ENCODE peak calls at places on chromosomes 6 and 20, in eight cellular contexts. C is spleen, V is A549, N is esophagus muscularis mucosa, Z is IMR-90, W is breast epithelium, Q is right lobe of liver, O is tibial nerve. M is an unnamed sample.

GRCh38 chr6:113875470-113875869 is 18.3 kb downstream of the MARCKS start:
- DNase-seq in N (no peak), W (no peak), Q (no peak), O (no peak), Z (peak; percentile 76), C (no peak), V (no peak), M (no peak)

GRCh38 chr6:19613678-19614077 is 223.5 kb upstream of the ID4 start:
- DNase-seq in O (no peak), V (peak; percentile 3), Q (no peak), N (no peak), W (no peak), C (no peak), Z (no peak), M (no peak)

GRCh38 chr6:32244270-32244669 is 20.4 kb upstream of the NOTCH4 start:
- DNase-seq in O (peak; percentile 71), W (no peak), Q (no peak), N (peak; percentile 92), Z (no peak), V (no peak), C (no peak), M (peak; percentile 81)

GRCh38 chr6:21824431-21825180 is 231.1 kb downstream of the SOX4 start:
- DNase-seq in O (no peak), V (peak; percentile 30), C (no peak), N (no peak), Z (peak; percentile 50), Q (no peak), W (no peak), M (no peak)

GRCh38 chr6:80967618-80968017 is 784.9 kb downstream of the TENT5A start:
- DNase-seq in W (no peak), V (no peak), Q (no peak), O (no peak), Z (no peak), N (no peak), C (no peak), M (no peak)

GRCh38 chr20:44807684-44808056 is 2.7 kb downstream of the RIMS4 start:
- DNase-seq in Q (no peak), C (no peak), Z (no peak), N (no peak), O (no peak), V (no peak), W (no peak), M (no peak)

GRCh38 chr6:40477246-40478126 is 109.7 kb downstream of the LRFN2 start:
- DNase-seq in N (no peak), C (no peak), V (no peak), Z (no peak), W (no peak), Q (no peak), O (no peak), M (no peak)

GRCh38 chr6:152723398-152723797 is 25.7 kb downstream of the MYCT1 start:
- DNase-seq in Z (peak; percentile 85), O (no peak), N (no peak), W (no peak), Q (no peak), C (no peak), V (peak; percentile 7), M (no peak)

GRCh38 chr6:170075659-170076223 is 215.1 kb downstream of the DLL1 start:
- DNase-seq in Z (no peak), Q (no peak), W (peak; percentile 31), V (no peak), N (no peak), C (peak; percentile 67), O (no peak), M (no peak)

GRCh38 chr6:82957171-82957894 is 108.3 kb downstream of the UBE3D start:
- DNase-seq in W (no peak), O (no peak), C (no peak), N (peak; percentile 66), Q (no peak), Z (peak; percentile 35), V (no peak), M (no peak)

GRCh38 chr20:9068896-9069663 is at the start of gene PLCB4:
- DNase-seq in W (peak; percentile 64), N (no peak), O (no peak), V (peak; percentile 88), C (no peak), Z (peak; percentile 66), Q (no peak), M (peak; percentile 36)

GRCh38 chr20:41734506-41734945 is 116.3 kb upstream of the CHD6 start:
- DNase-seq in Z (peak; percentile 22), N (peak; percentile 82), V (peak; percentile 54), C (no peak), O (peak; percentile 42), W (no peak), Q (no peak), M (no peak)

GRCh38 chr6:33425668-33426577 is 6.1 kb downstream of the SYNGAP1 start:
- DNase-seq in N (peak; percentile 96), Q (peak; percentile 85), W (peak; percentile 86), C (peak; percentile 95), V (peak; percentile 90), Z (peak; percentile 75), O (peak; percentile 82), M (peak; percentile 90)
- TF ChIP-seq POLR2A in N (no peak), Q (peak; percentile 12), W (no peak), C (peak; percentile 19), V (peak; percentile 33), Z (peak; percentile 47), O (peak; percentile 41), M (no peak)

GRCh38 chr6:85191656-85192055 is 258.2 kb upstream of the NT5E start:
- DNase-seq in N (no peak), V (no peak), Q (no peak), O (no peak), C (no peak), Z (peak; percentile 28), W (no peak), M (no peak)
- TF ChIP-seq CTCF in N (no peak), V (no peak), Q (no peak), O (no peak), C (no peak), Z (no peak), W (no peak), M (no peak)

GRCh38 chr20:62475027-62475818 is 572 bp downstream of the GATA5 start:
- DNase-seq in O (no peak), V (no peak), Z (no peak), C (no peak), N (no peak), W (no peak), Q (no peak), M (no peak)

GRCh38 chr20:62474585-62475026 is 1.2 kb downstream of the GATA5 start:
- DNase-seq in Z (no peak), V (no peak), Q (no peak), O (no peak), C (no peak), N (no peak), W (no peak), M (no peak)

GRCh38 chr20:62477669-62478450 is 2.1 kb upstream of the GATA5 start:
- DNase-seq in C (no peak), O (no peak), N (no peak), Q (no peak), W (no peak), V (no peak), Z (no peak), M (no peak)

GRCh38 chr20:62475819-62476073 is at the start of gene GATA5:
- DNase-seq in W (no peak), O (no peak), N (no peak), Z (no peak), V (no peak), C (no peak), Q (no peak), M (no peak)

GRCh38 chr20:62476074-62476838 is 461 bp upstream of the GATA5 start:
- DNase-seq in Q (no peak), C (no peak), V (peak; percentile 48), O (no peak), N (no peak), Z (no peak), W (no peak), M (no peak)
- TF ChIP-seq POLR2A in Q (no peak), C (no peak), V (peak; percentile 24), O (no peak), N (no peak), Z (no peak), W (no peak), M (no peak)

GRCh38 chr6:50264995-50265571 is 215.4 kb upstream of the DEFB112 start:
- DNase-seq in O (no peak), C (no peak), V (no peak), W (no peak), Q (no peak), N (no peak), Z (no peak), M (no peak)
- TF ChIP-seq CTCF in O (no peak), C (no peak), V (no peak), W (no peak), Q (peak; percentile 16), N (no peak), Z (peak; percentile 13), M (no peak)

DNA sequence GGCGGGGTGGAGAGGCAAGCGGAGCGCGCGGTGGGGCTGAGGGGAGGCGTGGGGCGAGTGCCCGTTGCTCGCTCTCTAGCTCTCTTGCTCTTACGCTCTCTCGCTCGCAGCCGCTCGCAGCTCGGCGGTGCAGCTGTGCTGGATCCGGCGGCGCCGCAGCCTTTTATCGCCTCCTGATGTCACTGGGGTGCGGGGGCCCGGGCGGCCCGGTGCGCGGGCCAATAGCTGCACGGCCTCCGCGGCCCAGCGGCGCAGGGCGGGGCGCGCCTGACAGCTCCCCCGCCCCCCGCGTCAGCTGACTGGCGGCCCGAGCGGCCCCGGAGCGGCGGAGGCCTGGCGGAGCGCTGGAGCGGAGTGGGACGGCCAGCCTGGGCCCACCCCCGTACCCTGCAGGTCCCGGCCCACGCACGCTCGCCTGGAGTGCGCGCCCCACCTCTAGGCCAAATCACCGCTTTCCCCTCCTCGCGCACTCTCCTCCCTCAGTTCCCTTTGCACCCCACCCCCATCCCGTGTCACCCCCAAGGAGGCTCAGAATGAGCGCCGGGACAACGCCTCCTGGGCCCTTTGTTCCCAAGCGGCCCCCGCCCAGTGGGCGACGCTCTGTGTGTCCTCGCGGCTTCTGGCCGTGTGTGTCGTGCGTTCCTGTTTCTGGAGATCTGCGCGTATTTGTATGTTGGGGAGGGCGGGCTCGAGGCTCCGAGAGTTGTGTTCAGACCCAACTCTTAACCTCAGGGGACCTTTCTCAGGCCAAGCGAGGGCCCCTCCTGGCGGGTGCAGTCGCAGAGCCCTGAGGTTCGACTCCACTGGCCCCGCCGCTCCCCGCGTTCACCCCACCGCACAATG is at the start of gene MAFB:
- DNase-seq in W (peak; percentile 95), V (peak; percentile 44), O (peak; percentile 92), Z (peak; percentile 71), C (peak; percentile 93), N (peak; percentile 97), Q (peak; percentile 96), M (peak; percentile 93)
- TF ChIP-seq POLR2A in W (peak; percentile 93), V (peak; percentile 7), O (peak; percentile 93), Z (peak; percentile 89), C (peak; percentile 93), N (peak; percentile 90), Q (peak; percentile 100), M (peak; percentile 78)